ENCODE peak calls at places on chromosomes 12 and 14, in ten cellular contexts. C is lower leg skin; Q is transverse colon; D is M059J; K is HTR-8/SVneo; E is hippocampal formation; Y is hepatic stellate cell; R is activated CD4-positive, alpha-beta memory T cell treated with anti-CD3 and anti-CD28 coated beads, Interleukin-2, amount 10 ng/mL, durations not matched to agents 7 days and 5 days; A is activated gamma-delta T cell treated with anti-CD3 and anti-CD28 coated beads, Interleukin-2, amount 50 U/mL, for 16 hours; O is stomach. Z is an unnamed sample.

GRCh38 chr12:67593041-67593870 is 55.3 kb upstream of the DYRK2 start:
- DNase-seq in C (no peak), Q (peak), D (peak), K (no peak), E (no peak), Y (no peak), R (no peak), A (no peak), O (peak), Z (no peak)

GRCh38 chr12:6541371-6542165 is 7.3 kb downstream of the GAPDH start:
- DNase-seq in C (no peak), Q (no peak), D (no peak), K (no peak), E (no peak), Y (no peak), R (no peak), A (no peak), O (no peak), Z (no peak)

GRCh38 chr14:20190596-20190995 is at the start of gene OR11G2:
- DNase-seq in C (no peak), Q (no peak), D (no peak), K (no peak), E (no peak), Y (no peak), R (no peak), A (no peak), O (no peak), Z (no peak)

GRCh38 chr14:105249175-105250007 is 1.1 kb downstream of the BTBD6 start:
- DNase-seq in C (no peak), Q (peak), D (no peak), K (no peak), E (no peak), Y (no peak), R (no peak), A (no peak), O (peak), Z (peak)

GRCh38 chr12:121198949-121199348 is 11.0 kb upstream of the P2RX4 start:
- DNase-seq in C (no peak), Q (no peak), D (no peak), K (no peak), E (no peak), Y (no peak), R (no peak), A (no peak), O (no peak), Z (no peak)

GRCh38 chr12:113005759-113006158 is 27.4 kb downstream of the OAS2 start:
- DNase-seq in C (no peak), Q (no peak), D (no peak), K (peak), E (no peak), Y (no peak), R (no peak), A (no peak), O (no peak), Z (no peak)

GRCh38 chr14:100192250-100192671 is 32.8 kb upstream of the DEGS2 start:
- DNase-seq in C (no peak), Q (peak), D (no peak), K (no peak), E (no peak), Y (no peak), R (peak), A (no peak), O (no peak), Z (no peak)

GRCh38 chr14:102927346-102927877 is 4.9 kb downstream of the AMN start:
- DNase-seq in C (peak), Q (peak), D (no peak), K (no peak), E (no peak), Y (no peak), R (no peak), A (no peak), O (peak), Z (no peak)

GRCh38 chr14:61615743-61616523 is 79.4 kb upstream of the HIF1A start:
- DNase-seq in C (no peak), Q (no peak), D (peak), K (peak), E (no peak), Y (no peak), R (no peak), A (no peak), O (peak), Z (no peak)

GRCh38 chr12:51863921-51864700 is 15.6 kb upstream of the FIGNL2 start:
- DNase-seq in C (no peak), Q (no peak), D (peak), K (no peak), E (no peak), Y (no peak), R (no peak), A (no peak), O (no peak), Z (peak)